ENCODE peak calls at places on chromosomes 3 and 15, in seven cellular contexts. H, J, A, M, X, Z and B are unnamed samples.

GRCh38 chr3:114860526-114860925 is 286.6 kb downstream of the ZBTB20 start:
- DNase-seq in X (no peak), M (no peak), H (no peak), J (no peak), A (no peak), Z (no peak), B (no peak)

GRCh38 chr3:119663885-119664284 is 3.5 kb upstream of the POPDC2 start:
- DNase-seq in A (peak), J (no peak), M (no peak), Z (no peak), H (no peak), X (no peak), B (no peak)

GRCh38 chr15:51093865-51094605 is 671 bp downstream of the TNFAIP8L3 start:
- DNase-seq in Z (peak), H (no peak), M (peak), A (peak), X (no peak), J (no peak), B (peak)

GRCh38 chr3:67656614-67657013 is 2.2 kb upstream of the SUCLG2 start:
- DNase-seq in X (no peak), M (no peak), J (no peak), Z (no peak), A (no peak), H (no peak), B (no peak)

GRCh38 chr3:45819543-45819942 is 22.4 kb downstream of the LZTFL1 start:
- DNase-seq in M (no peak), A (no peak), Z (no peak), H (no peak), J (no peak), X (no peak), B (peak)

GRCh38 chr3:112376996-112377395 is 44.0 kb downstream of the CD200 start:
- DNase-seq in J (no peak), M (no peak), H (no peak), A (peak), X (no peak), Z (peak), B (no peak)

GRCh38 chr3:47394140-47394855 is 13.5 kb downstream of the PTPN23 start:
- DNase-seq in H (no peak), M (no peak), A (peak), J (no peak), Z (peak), X (no peak), B (peak)

GRCh38 chr3:120348065-120348980 is 831 bp downstream of the LRRC58 start:
- DNase-seq in M (no peak), Z (peak), J (no peak), H (peak), X (peak), A (no peak), B (no peak)

GRCh38 chr3:85037203-85037602 is 78.4 kb downstream of the CADM2 start:
- DNase-seq in M (no peak), A (no peak), X (no peak), J (no peak), Z (no peak), H (no peak), B (no peak)

GRCh38 chr3:114179575-114179974 is 723 bp upstream of the DRD3 start:
- DNase-seq in J (no peak), H (no peak), A (peak), M (peak), X (peak), Z (peak), B (no peak)

GRCh38 chr3:113285741-113286140 is 74.4 kb downstream of the BOC start:
- DNase-seq in J (no peak), A (no peak), X (no peak), Z (no peak), M (no peak), H (no peak), B (no peak)

GRCh38 chr3:47421741-47422649 is 41.2 kb downstream of the PTPN23 start:
- DNase-seq in M (peak), H (no peak), X (peak), J (no peak), A (peak), Z (peak), B (no peak)

GRCh38 chr15:38354321-38354929 is 99.5 kb upstream of the FAM98B start:
- DNase-seq in H (peak), M (peak), A (peak), X (peak), J (peak), Z (peak), B (peak)

GRCh38 chr3:134201201-134202130 is 49.2 kb downstream of the RYK start:
- DNase-seq in A (peak), H (no peak), Z (peak), M (no peak), X (no peak), J (no peak), B (no peak)

GRCh38 chr15:36110659-36110993 is 468.8 kb upstream of the CDIN1 start:
- DNase-seq in M (no peak), J (no peak), A (no peak), X (no peak), H (no peak), Z (no peak), B (no peak)

GRCh38 chr3:67171841-67172240 is 173.7 kb downstream of the KBTBD8 start:
- DNase-seq in X (no peak), M (no peak), H (no peak), J (no peak), A (no peak), Z (no peak), B (no peak)

GRCh38 chr15:38398134-38398533 is 55.8 kb upstream of the FAM98B start:
- DNase-seq in M (no peak), H (no peak), J (no peak), X (no peak), Z (peak), A (peak), B (peak)

GRCh38 chr3:21729888-21730459 is 21.0 kb downstream of the ZNF385D start:
- DNase-seq in Z (no peak), X (no peak), H (no peak), A (peak), J (no peak), M (no peak), B (no peak)

GRCh38 chr3:172703966-172704365 is 6.9 kb downstream of the NCEH1 start:
- DNase-seq in J (no peak), X (no peak), M (no peak), Z (no peak), H (no peak), A (no peak), B (no peak)

GRCh38 chr15:78101423-78102105 is 9.2 kb downstream of the SH2D7 start:
- DNase-seq in X (no peak), Z (no peak), M (no peak), J (no peak), H (no peak), A (no peak), B (peak)

GRCh38 chr15:50418041-50418583 is 6.1 kb upstream of the USP8 start:
- DNase-seq in M (no peak), A (no peak), X (no peak), J (no peak), H (no peak), Z (no peak), B (no peak)

GRCh38 chr3:54863806-54864205 is 64.1 kb downstream of the LRTM1 start:
- DNase-seq in Z (no peak), X (no peak), M (no peak), H (no peak), A (no peak), J (no peak), B (no peak)

GRCh38 chr3:30657914-30658313 is 51.5 kb downstream of the TGFBR2 start:
- DNase-seq in M (no peak), A (no peak), J (no peak), H (peak), X (no peak), Z (no peak), B (no peak)

GRCh38 chr3:189999718-190000117 is 121.0 kb downstream of the P3H2 start:
- DNase-seq in X (no peak), A (no peak), Z (no peak), H (no peak), J (no peak), M (no peak), B (no peak)

GRCh38 chr15:100703032-100703578 is 100.7 kb downstream of the ASB7 start:
- DNase-seq in M (no peak), H (no peak), J (no peak), X (no peak), Z (peak), A (peak), B (peak)

GRCh38 chr15:33013827-33014445 is 180.6 kb downstream of the FMN1 start:
- DNase-seq in M (no peak), H (no peak), A (peak), X (no peak), J (no peak), Z (peak), B (no peak)

GRCh38 chr3:46537316-46537715 is 28.8 kb downstream of the LRRC2 start:
- DNase-seq in H (no peak), X (no peak), J (no peak), A (no peak), Z (no peak), M (no peak), B (no peak)

GRCh38 chr3:14286887-14287496 is 108.4 kb downstream of the LSM3 start:
- DNase-seq in J (no peak), M (no peak), A (no peak), X (peak), Z (no peak), H (no peak), B (no peak)